ENCODE peak calls at places on chromosomes 3 and 15, in six cellular contexts. One of them, this sample, is unnamed.

GRCh38 chr3:9947025-9947995 is 4.9 kb downstream of the PRRT3 start:
- DNase-seq in kidney tubule cell: peak
- DNase-seq in left lung: peak
- DNase-seq in LHCN-M2: peak
- DNase-seq in DMS153: no peak
- DNase-seq in caudate nucleus: no peak
- DNase-seq in this sample: peak

GRCh38 chr3:178174201-178174880 is 361.9 kb upstream of the KCNMB2 start:
- DNase-seq in kidney tubule cell: peak
- DNase-seq in left lung: no peak
- DNase-seq in LHCN-M2: no peak
- DNase-seq in caudate nucleus: no peak
- DNase-seq in DMS153: no peak
- DNase-seq in this sample: no peak

GRCh38 chr3:121252676-121253075 is 293.1 kb downstream of the POLQ start:
- DNase-seq in caudate nucleus: no peak
- DNase-seq in LHCN-M2: no peak
- DNase-seq in DMS153: no peak
- DNase-seq in left lung: no peak
- DNase-seq in kidney tubule cell: no peak
- DNase-seq in this sample: no peak

GRCh38 chr3:33096103-33096868 is 660 bp downstream of the GLB1 start:
- DNase-seq in DMS153: no peak
- DNase-seq in kidney tubule cell: peak
- DNase-seq in LHCN-M2: peak
- DNase-seq in left lung: peak
- DNase-seq in caudate nucleus: no peak
- DNase-seq in this sample: peak

GRCh38 chr3:169771651-169772529 is 1.3 kb upstream of the MYNN start:
- DNase-seq in left lung: peak
- DNase-seq in caudate nucleus: no peak
- DNase-seq in LHCN-M2: peak
- DNase-seq in kidney tubule cell: peak
- DNase-seq in DMS153: peak
- DNase-seq in this sample: peak

GRCh38 chr3:72270072-72270611 is 485.2 kb upstream of the PROK2 start:
- DNase-seq in LHCN-M2: peak
- DNase-seq in caudate nucleus: no peak
- DNase-seq in left lung: peak
- DNase-seq in DMS153: no peak
- DNase-seq in kidney tubule cell: peak
- DNase-seq in this sample: no peak

GRCh38 chr3:161171639-161172552 is 49.2 kb upstream of the NMD3 start:
- DNase-seq in DMS153: no peak
- DNase-seq in LHCN-M2: no peak
- DNase-seq in left lung: no peak
- DNase-seq in kidney tubule cell: peak
- DNase-seq in caudate nucleus: no peak
- DNase-seq in this sample: no peak

GRCh38 chr3:174957581-174958001 is 98.5 kb downstream of the NAALADL2 start:
- DNase-seq in kidney tubule cell: no peak
- DNase-seq in caudate nucleus: no peak
- DNase-seq in LHCN-M2: no peak
- DNase-seq in DMS153: no peak
- DNase-seq in left lung: no peak
- DNase-seq in this sample: no peak

GRCh38 chr3:81581966-81582599 is 179.4 kb downstream of the GBE1 start:
- DNase-seq in caudate nucleus: no peak
- DNase-seq in DMS153: peak
- DNase-seq in kidney tubule cell: peak
- DNase-seq in LHCN-M2: peak
- DNase-seq in left lung: no peak
- DNase-seq in this sample: no peak

GRCh38 chr15:40468850-40469249 is 1.9 kb upstream of the CHST14 start:
- DNase-seq in kidney tubule cell: no peak
- DNase-seq in DMS153: no peak
- DNase-seq in left lung: peak
- DNase-seq in caudate nucleus: no peak
- DNase-seq in LHCN-M2: no peak
- DNase-seq in this sample: no peak

GRCh38 chr15:100901702-100902435 is 17.3 kb upstream of the LRRK1 start:
- DNase-seq in caudate nucleus: no peak
- DNase-seq in kidney tubule cell: peak
- DNase-seq in LHCN-M2: no peak
- DNase-seq in DMS153: no peak
- DNase-seq in left lung: no peak
- DNase-seq in this sample: no peak

GRCh38 chr15:48582472-48583235 is 62.9 kb downstream of the FBN1 start:
- DNase-seq in left lung: no peak
- DNase-seq in DMS153: no peak
- DNase-seq in kidney tubule cell: peak
- DNase-seq in LHCN-M2: peak
- DNase-seq in caudate nucleus: no peak
- DNase-seq in this sample: no peak

GRCh38 chr3:143578810-143579425 is 269.4 kb downstream of the SLC9A9 start:
- DNase-seq in kidney tubule cell: no peak
- DNase-seq in caudate nucleus: no peak
- DNase-seq in DMS153: no peak
- DNase-seq in left lung: no peak
- DNase-seq in LHCN-M2: peak
- DNase-seq in this sample: no peak

GRCh38 chr3:59374812-59375211 is 325.0 kb upstream of the CFAP20DC start:
- DNase-seq in left lung: no peak
- DNase-seq in DMS153: no peak
- DNase-seq in caudate nucleus: no peak
- DNase-seq in kidney tubule cell: peak
- DNase-seq in LHCN-M2: no peak
- DNase-seq in this sample: no peak

GRCh38 chr15:85408270-85408746 is 27.9 kb downstream of the AKAP13 start:
- DNase-seq in DMS153: no peak
- DNase-seq in left lung: no peak
- DNase-seq in LHCN-M2: no peak
- DNase-seq in caudate nucleus: no peak
- DNase-seq in kidney tubule cell: no peak
- DNase-seq in this sample: no peak

GRCh38 chr15:40108061-40108854 is 421 bp downstream of the BMF start:
- DNase-seq in caudate nucleus: no peak
- DNase-seq in DMS153: no peak
- DNase-seq in left lung: no peak
- DNase-seq in kidney tubule cell: peak
- DNase-seq in LHCN-M2: peak
- DNase-seq in this sample: no peak

GRCh38 chr3:52790741-52791140 is 3.9 kb upstream of the ITIH3 start:
- DNase-seq in LHCN-M2: no peak
- DNase-seq in kidney tubule cell: no peak
- DNase-seq in left lung: no peak
- DNase-seq in caudate nucleus: no peak
- DNase-seq in DMS153: no peak
- DNase-seq in this sample: no peak

GRCh38 chr3:157174265-157174615 is 14.3 kb upstream of the CCNL1 start:
- DNase-seq in kidney tubule cell: no peak
- DNase-seq in left lung: no peak
- DNase-seq in DMS153: peak
- DNase-seq in caudate nucleus: no peak
- DNase-seq in LHCN-M2: peak
- DNase-seq in this sample: no peak

GRCh38 chr3:163753033-163753432 is 1325.3 kb downstream of the SI start:
- DNase-seq in LHCN-M2: no peak
- DNase-seq in DMS153: no peak
- DNase-seq in left lung: no peak
- DNase-seq in caudate nucleus: no peak
- DNase-seq in kidney tubule cell: no peak
- DNase-seq in this sample: no peak

GRCh38 chr3:134362670-134363380 is 11.4 kb downstream of the AMOTL2 start:
- DNase-seq in DMS153: no peak
- DNase-seq in LHCN-M2: no peak
- DNase-seq in kidney tubule cell: peak
- DNase-seq in left lung: no peak
- DNase-seq in caudate nucleus: no peak
- DNase-seq in this sample: no peak

This sample was measured in anterior cingulate cortex.